ENCODE peak calls at places on chromosomes 7 and 10, in seven cellular contexts. One of them, this sample, is unnamed.

GRCh38 chr7:154423219-154423618 is 371.0 kb downstream of the DPP6 start:
- DNase-seq in PC-9: no peak
- DNase-seq in ovary: no peak
- DNase-seq in dorsolateral prefrontal cortex: no peak
- DNase-seq in heart right ventricle: no peak
- DNase-seq in epithelial cell of esophagus: no peak
- DNase-seq in AG04450: no peak
- DNase-seq in this sample: no peak

GRCh38 chr7:137958593-137959431 is 43.1 kb downstream of the CREB3L2 start:
- DNase-seq in ovary: no peak
- DNase-seq in AG04450: no peak
- DNase-seq in heart right ventricle: no peak
- DNase-seq in epithelial cell of esophagus: no peak
- DNase-seq in PC-9: peak; percentile 94
- DNase-seq in dorsolateral prefrontal cortex: no peak
- DNase-seq in this sample: no peak

GRCh38 chr7:34662058-34662457 is 4.0 kb downstream of the NPSR1 start:
- DNase-seq in epithelial cell of esophagus: no peak
- DNase-seq in PC-9: no peak
- DNase-seq in ovary: no peak
- DNase-seq in dorsolateral prefrontal cortex: no peak
- DNase-seq in AG04450: no peak
- DNase-seq in heart right ventricle: no peak
- DNase-seq in this sample: no peak

GRCh38 chr10:24891823-24892222 is 60.6 kb downstream of the PRTFDC1 start:
- DNase-seq in PC-9: peak; percentile 85
- DNase-seq in epithelial cell of esophagus: peak; percentile 74
- DNase-seq in heart right ventricle: no peak
- DNase-seq in dorsolateral prefrontal cortex: no peak
- DNase-seq in ovary: no peak
- DNase-seq in AG04450: peak; percentile 72
- DNase-seq in this sample: peak; percentile 59

GRCh38 chr10:7937315-7937945 is 117.1 kb upstream of the GATA3 start:
- DNase-seq in dorsolateral prefrontal cortex: no peak
- DNase-seq in PC-9: no peak
- DNase-seq in heart right ventricle: no peak
- DNase-seq in AG04450: no peak
- DNase-seq in epithelial cell of esophagus: peak; percentile 95
- DNase-seq in ovary: no peak
- DNase-seq in this sample: no peak

GRCh38 chr10:78805176-78805575 is 263.6 kb upstream of the ZMIZ1 start:
- DNase-seq in AG04450: peak; percentile 97
- DNase-seq in epithelial cell of esophagus: peak; percentile 7
- DNase-seq in ovary: peak; percentile 66
- DNase-seq in PC-9: peak; percentile 75
- DNase-seq in heart right ventricle: peak; percentile 78
- DNase-seq in dorsolateral prefrontal cortex: no peak
- DNase-seq in this sample: peak; percentile 99

GRCh38 chr7:80412842-80413241 is 99.0 kb downstream of the GNAT3 start:
- DNase-seq in heart right ventricle: no peak
- DNase-seq in AG04450: no peak
- DNase-seq in PC-9: peak; percentile 70
- DNase-seq in epithelial cell of esophagus: peak; percentile 87
- DNase-seq in dorsolateral prefrontal cortex: no peak
- DNase-seq in ovary: no peak
- DNase-seq in this sample: peak; percentile 77

GRCh38 chr7:26468625-26469024 is 177.0 kb downstream of the SNX10 start:
- DNase-seq in ovary: no peak
- DNase-seq in AG04450: no peak
- DNase-seq in dorsolateral prefrontal cortex: no peak
- DNase-seq in PC-9: no peak
- DNase-seq in heart right ventricle: no peak
- DNase-seq in epithelial cell of esophagus: no peak
- DNase-seq in this sample: no peak

GRCh38 chr10:3486346-3487065 is 298.5 kb downstream of the KLF6 start:
- DNase-seq in ovary: no peak
- DNase-seq in epithelial cell of esophagus: peak; percentile 99
- DNase-seq in heart right ventricle: no peak
- DNase-seq in PC-9: peak; percentile 82
- DNase-seq in dorsolateral prefrontal cortex: no peak
- DNase-seq in AG04450: no peak
- DNase-seq in this sample: no peak

GRCh38 chr7:39540320-39540719 is 25.9 kb upstream of the YAE1 start:
- DNase-seq in dorsolateral prefrontal cortex: no peak
- DNase-seq in PC-9: no peak
- DNase-seq in heart right ventricle: no peak
- DNase-seq in AG04450: no peak
- DNase-seq in epithelial cell of esophagus: no peak
- DNase-seq in ovary: no peak
- DNase-seq in this sample: no peak

GRCh38 chr7:128137096-128137655 is 103.9 kb upstream of the LEP start:
- DNase-seq in epithelial cell of esophagus: peak; percentile 47
- DNase-seq in AG04450: no peak
- DNase-seq in PC-9: no peak
- DNase-seq in heart right ventricle: no peak
- DNase-seq in dorsolateral prefrontal cortex: no peak
- DNase-seq in ovary: no peak
- DNase-seq in this sample: peak; percentile 49

GRCh38 chr10:29772403-29772802 is 137.6 kb upstream of the SVIL start:
- DNase-seq in PC-9: no peak
- DNase-seq in dorsolateral prefrontal cortex: no peak
- DNase-seq in heart right ventricle: no peak
- DNase-seq in epithelial cell of esophagus: no peak
- DNase-seq in ovary: no peak
- DNase-seq in AG04450: no peak
- DNase-seq in this sample: no peak

GRCh38 chr10:48598243-48598935 is 6.5 kb downstream of the ARHGAP22 start:
- DNase-seq in AG04450: no peak
- DNase-seq in PC-9: no peak
- DNase-seq in epithelial cell of esophagus: no peak
- DNase-seq in ovary: no peak
- DNase-seq in dorsolateral prefrontal cortex: peak; percentile 78
- DNase-seq in heart right ventricle: no peak
- DNase-seq in this sample: no peak

GRCh38 chr7:12458520-12459131 is 55.0 kb upstream of the VWDE start:
- DNase-seq in ovary: no peak
- DNase-seq in PC-9: peak; percentile 39
- DNase-seq in dorsolateral prefrontal cortex: no peak
- DNase-seq in epithelial cell of esophagus: peak; percentile 57
- DNase-seq in AG04450: no peak
- DNase-seq in heart right ventricle: no peak
- DNase-seq in this sample: peak; percentile 61

GRCh38 chr10:113518816-113519591 is 33.8 kb upstream of the HABP2 start:
- DNase-seq in heart right ventricle: no peak
- DNase-seq in epithelial cell of esophagus: no peak
- DNase-seq in PC-9: no peak
- DNase-seq in ovary: no peak
- DNase-seq in dorsolateral prefrontal cortex: no peak
- DNase-seq in AG04450: no peak
- DNase-seq in this sample: no peak

GRCh38 chr7:113421696-113422330 is 303.5 kb upstream of the SMIM30 start:
- DNase-seq in epithelial cell of esophagus: peak; percentile 85
- DNase-seq in PC-9: peak; percentile 65
- DNase-seq in heart right ventricle: peak; percentile 78
- DNase-seq in AG04450: peak; percentile 69
- DNase-seq in dorsolateral prefrontal cortex: peak; percentile 70
- DNase-seq in ovary: peak; percentile 53
- DNase-seq in this sample: peak; percentile 91

GRCh38 chr7:100573691-100574361 is at the start of gene SAP25:
- DNase-seq in PC-9: peak; percentile 19
- DNase-seq in heart right ventricle: no peak
- DNase-seq in AG04450: no peak
- DNase-seq in dorsolateral prefrontal cortex: no peak
- DNase-seq in ovary: no peak
- DNase-seq in epithelial cell of esophagus: no peak
- DNase-seq in this sample: no peak

GRCh38 chr10:3761916-3762708 is 22.9 kb downstream of the KLF6 start:
- DNase-seq in heart right ventricle: no peak
- DNase-seq in PC-9: peak; percentile 96
- DNase-seq in epithelial cell of esophagus: peak; percentile 86
- DNase-seq in ovary: no peak
- DNase-seq in AG04450: no peak
- DNase-seq in dorsolateral prefrontal cortex: no peak
- DNase-seq in this sample: no peak

GRCh38 chr10:93849605-93850004 is 44.2 kb upstream of the SLC35G1 start:
- DNase-seq in ovary: no peak
- DNase-seq in dorsolateral prefrontal cortex: no peak
- DNase-seq in AG04450: no peak
- DNase-seq in heart right ventricle: no peak
- DNase-seq in PC-9: no peak
- DNase-seq in epithelial cell of esophagus: no peak
- DNase-seq in this sample: no peak

GRCh38 chr10:3789621-3790020 is 4.6 kb upstream of the KLF6 start:
- DNase-seq in dorsolateral prefrontal cortex: no peak
- DNase-seq in PC-9: no peak
- DNase-seq in epithelial cell of esophagus: no peak
- DNase-seq in heart right ventricle: no peak
- DNase-seq in AG04450: no peak
- DNase-seq in ovary: no peak
- DNase-seq in this sample: no peak

GRCh38 chr7:115941703-115942268 is 88.8 kb downstream of the TFEC start:
- DNase-seq in heart right ventricle: no peak
- DNase-seq in epithelial cell of esophagus: peak; percentile 32
- DNase-seq in PC-9: no peak
- DNase-seq in dorsolateral prefrontal cortex: no peak
- DNase-seq in AG04450: no peak
- DNase-seq in ovary: no peak
- DNase-seq in this sample: peak; percentile 56

DNA sequence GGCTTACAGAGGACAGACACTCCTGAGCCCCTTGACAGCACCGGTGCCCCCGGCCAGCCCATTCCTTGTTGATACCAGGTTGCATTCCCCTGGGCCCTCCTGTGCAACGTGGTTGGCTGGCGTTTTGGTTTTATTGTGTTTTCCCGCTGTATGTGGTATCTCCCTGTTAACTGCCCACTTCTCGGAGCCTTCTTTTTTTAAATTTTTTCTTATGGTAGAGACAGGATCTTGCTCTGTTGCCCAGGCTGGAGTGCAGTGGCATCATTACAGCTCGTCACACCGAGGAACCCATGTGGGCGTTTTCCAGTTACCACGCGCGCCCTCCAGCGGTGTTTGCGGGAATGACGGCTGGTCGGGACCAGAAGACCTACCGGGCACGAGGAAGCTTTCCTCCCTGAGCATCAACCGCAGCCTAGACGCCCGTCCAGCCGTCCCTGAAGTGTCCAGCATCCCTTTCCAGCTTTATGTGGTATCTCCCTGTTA is 16.9 kb upstream of the ZFAND2A start:
- DNase-seq in epithelial cell of esophagus: peak; percentile 64
- DNase-seq in PC-9: peak; percentile 67
- DNase-seq in dorsolateral prefrontal cortex: peak; percentile 53
- DNase-seq in ovary: peak; percentile 76
- DNase-seq in AG04450: no peak
- DNase-seq in heart right ventricle: peak; percentile 32
- DNase-seq in this sample: peak; percentile 83
- TF ChIP-seq CTCF in epithelial cell of esophagus: peak; percentile 59
- TF ChIP-seq CTCF in PC-9: peak; percentile 89
- TF ChIP-seq CTCF in dorsolateral prefrontal cortex: peak; percentile 40
- TF ChIP-seq CTCF in ovary: no peak
- TF ChIP-seq CTCF in AG04450: peak; percentile 54
- TF ChIP-seq CTCF in heart right ventricle: peak; percentile 23
- TF ChIP-seq CTCF in this sample: peak; percentile 82

DNA sequence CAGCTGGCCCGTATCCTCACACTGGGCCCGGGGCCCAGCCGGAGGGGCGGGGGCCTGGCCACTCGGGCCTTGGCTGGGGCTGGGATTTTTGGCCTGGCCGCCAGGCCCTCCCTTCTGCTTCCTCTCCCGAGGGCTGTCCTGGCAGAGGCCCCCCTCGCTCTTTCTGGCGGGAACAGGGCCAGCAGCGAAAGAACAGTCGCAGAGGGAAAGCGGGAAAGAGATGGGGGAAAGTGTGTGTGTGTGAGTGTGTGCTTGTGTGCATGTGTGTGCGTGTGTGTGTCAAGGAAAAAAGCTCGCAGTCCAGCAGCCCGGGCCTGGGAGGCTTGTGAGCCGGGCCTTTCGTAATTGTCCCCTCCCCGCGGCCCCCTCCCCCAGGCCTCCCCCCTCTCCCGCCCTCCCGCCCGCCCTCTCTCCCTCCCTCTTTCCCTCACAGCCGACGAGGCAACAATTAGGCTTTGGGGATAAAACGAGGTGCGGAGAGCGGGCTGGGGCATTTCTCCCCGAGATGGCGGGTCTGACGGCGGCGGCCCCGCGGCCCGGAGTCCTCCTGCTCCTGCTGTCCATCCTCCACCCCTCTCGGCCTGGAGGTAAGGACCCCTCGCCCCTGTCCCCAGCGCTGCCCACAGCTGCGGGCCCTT is at the start of gene ELN:
- DNase-seq in ovary: peak; percentile 97
- DNase-seq in PC-9: no peak
- DNase-seq in heart right ventricle: peak; percentile 85
- DNase-seq in AG04450: no peak
- DNase-seq in dorsolateral prefrontal cortex: peak; percentile 69
- DNase-seq in epithelial cell of esophagus: no peak
- DNase-seq in this sample: peak; percentile 96
- H3K4me3 ChIP-seq in ovary: peak within 1 kb of the TSS; percentile 57
- H3K4me3 ChIP-seq in PC-9: no peak within 1 kb of the TSS
- H3K4me3 ChIP-seq in heart right ventricle: peak within 1 kb of the TSS; percentile 77
- H3K4me3 ChIP-seq in AG04450: peak within 1 kb of the TSS; percentile 17
- H3K4me3 ChIP-seq in dorsolateral prefrontal cortex: peak within 1 kb of the TSS; percentile 53
- H3K4me3 ChIP-seq in epithelial cell of esophagus: no peak within 1 kb of the TSS
- H3K4me3 ChIP-seq in this sample: no peak within 1 kb of the TSS

GRCh38 chr7:16432425-16432731 is 11.0 kb upstream of the CRPPA start:
- DNase-seq in epithelial cell of esophagus: no peak
- DNase-seq in dorsolateral prefrontal cortex: no peak
- DNase-seq in heart right ventricle: no peak
- DNase-seq in AG04450: no peak
- DNase-seq in PC-9: no peak
- DNase-seq in ovary: no peak
- DNase-seq in this sample: no peak
- TF ChIP-seq CTCF in epithelial cell of esophagus: no peak
- TF ChIP-seq CTCF in dorsolateral prefrontal cortex: no peak
- TF ChIP-seq CTCF in heart right ventricle: no peak
- TF ChIP-seq CTCF in AG04450: no peak
- TF ChIP-seq CTCF in PC-9: peak; percentile 28
- TF ChIP-seq CTCF in ovary: no peak
- TF ChIP-seq CTCF in this sample: no peak

DNA sequence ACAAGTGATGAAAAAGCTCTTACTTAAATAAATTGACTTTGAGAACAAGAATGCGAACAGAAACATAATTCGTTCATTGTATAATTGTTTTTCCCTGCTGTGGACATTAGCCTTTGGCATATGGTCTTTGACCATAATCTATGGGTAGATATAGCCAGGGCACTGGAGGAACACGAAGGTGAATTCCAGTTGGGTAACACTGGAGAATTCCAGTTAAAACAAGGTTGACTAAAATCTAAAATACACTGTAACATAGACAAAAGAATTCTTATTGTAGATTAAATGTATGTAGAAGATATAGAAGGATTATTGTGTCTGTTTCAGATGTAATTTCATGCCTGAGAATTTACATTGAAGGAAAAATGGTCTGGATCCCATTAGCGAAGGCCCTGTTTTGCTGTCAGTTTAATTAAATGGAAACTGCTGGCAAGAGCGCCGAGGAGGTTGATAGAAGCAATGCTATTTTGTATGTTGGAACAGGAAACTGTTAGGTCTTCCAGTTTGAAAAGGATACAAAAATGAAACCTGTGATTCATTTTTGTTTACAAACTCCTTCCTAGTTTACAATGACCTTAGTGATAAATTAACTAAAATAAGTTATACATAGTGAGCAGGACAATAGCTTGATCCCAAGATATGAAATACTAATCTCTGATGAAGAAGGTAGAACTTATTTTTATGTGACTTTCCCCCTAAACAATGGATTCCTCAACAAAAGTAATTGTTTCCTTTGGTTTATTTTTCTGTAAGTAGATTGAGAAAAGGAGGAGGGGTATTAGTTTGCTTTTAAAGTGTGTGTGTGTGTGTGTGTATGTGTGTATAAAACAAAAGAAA is 68.9 kb downstream of the ARID5B start:
- DNase-seq in heart right ventricle: no peak
- DNase-seq in PC-9: no peak
- DNase-seq in epithelial cell of esophagus: no peak
- DNase-seq in ovary: no peak
- DNase-seq in dorsolateral prefrontal cortex: no peak
- DNase-seq in AG04450: no peak
- DNase-seq in this sample: peak; percentile 71
- H3K4me3 ChIP-seq in heart right ventricle: no peak overlapping the region
- H3K4me3 ChIP-seq in PC-9: no peak overlapping the region
- H3K4me3 ChIP-seq in epithelial cell of esophagus: no peak overlapping the region
- H3K4me3 ChIP-seq in ovary: no peak overlapping the region
- H3K4me3 ChIP-seq in dorsolateral prefrontal cortex: no peak overlapping the region
- H3K4me3 ChIP-seq in AG04450: no peak overlapping the region
- H3K4me3 ChIP-seq in this sample: no peak overlapping the region